ENCODE peak calls at places on chromosome 17, in five cellular contexts. G, P, K, X and C are unnamed samples. For H3K36me3 and H3K4me1, the result is how much of the 10 kb centered on the place peaks cover.

GRCh38 chr17:6497496-6498221 is 53.4 kb downstream of the PIMREG start:
- DNase-seq in P (no peak), G (no peak), K (no peak), X (no peak), C (no peak)

GRCh38 chr17:42458497-42459255 is at the start of gene ATP6V0A1:
- DNase-seq in X (peak), P (peak), K (peak), G (peak), C (peak)

GRCh38 chr17:348692-349425 is 3.7 kb downstream of the RPH3AL start:
- DNase-seq in K (no peak), G (peak), P (peak), X (no peak), C (no peak)

GRCh38 chr17:79948918-79949645 is 86.6 kb downstream of the TBC1D16 start:
- DNase-seq in P (no peak), K (no peak), G (no peak), X (no peak), C (no peak)

GRCh38 chr17:55420776-55421178 is 858 bp downstream of the MMD start:
- DNase-seq in X (peak), K (peak), G (peak), P (peak), C (peak)

GRCh38 chr17:7930841-7931631 is 710 bp downstream of the TRAPPC1 start:
- DNase-seq in K (no peak), X (no peak), G (no peak), P (no peak), C (no peak)

GRCh38 chr17:4204676-4205075 is 59.1 kb downstream of the ANKFY1 start:
- DNase-seq in P (peak), K (no peak), X (peak), G (peak), C (no peak)

GRCh38 chr17:63519116-63519881 is 3.9 kb upstream of the KCNH6 start:
- DNase-seq in P (no peak), X (no peak), K (no peak), G (no peak), C (no peak)

GRCh38 chr17:35052780-35053179 is 10.7 kb downstream of the RFFL start:
- DNase-seq in X (no peak), P (no peak), K (no peak), G (no peak), C (no peak)

GRCh38 chr17:77140878-77141767 is at the start of gene SEC14L1:
- DNase-seq in X (no peak), K (peak), G (peak), P (peak), C (peak)

GRCh38 chr17:29078183-29079045 is 35.5 kb downstream of the PIPOX start:
- DNase-seq in P (no peak), X (no peak), K (peak), G (no peak), C (no peak)

GRCh38 chr17:48626470-48627241 is 498 bp upstream of the HOXB9 start:
- DNase-seq in P (no peak), G (no peak), X (no peak), K (no peak), C (no peak)

GRCh38 chr17:73536700-73537680 is 107.3 kb downstream of the SDK2 start:
- DNase-seq in P (no peak), X (no peak), K (no peak), G (no peak), C (no peak)

GRCh38 chr17:40485851-40486512 is 15.4 kb downstream of the TNS4 start:
- DNase-seq in K (peak), P (no peak), X (peak), G (no peak), C (no peak)

GRCh38 chr17:34619687-34620217 is 40.4 kb downstream of the TMEM132E start:
- DNase-seq in P (no peak), K (no peak), G (no peak), X (no peak), C (no peak)

GRCh38 chr17:27653572-27653971 is 22.6 kb downstream of the LGALS9 start:
- DNase-seq in X (no peak), P (no peak), G (no peak), K (no peak), C (no peak)

GRCh38 chr17:73552300-73553088 is 91.8 kb downstream of the SDK2 start:
- DNase-seq in P (no peak), X (no peak), K (no peak), G (peak), C (no peak)

GRCh38 chr17:16906670-16907069 is 65.2 kb downstream of the TNFRSF13B start:
- DNase-seq in K (no peak), G (no peak), X (no peak), P (no peak), C (no peak)

GRCh38 chr17:18962494-18962815 is 10.5 kb downstream of the SLC5A10 start:
- DNase-seq in X (no peak), P (no peak), K (no peak), G (no peak), C (no peak)

GRCh38 chr17:79630821-79631639 is 20.2 kb upstream of the RBFOX3 start:
- DNase-seq in G (no peak), P (no peak), K (no peak), X (no peak), C (no peak)

GRCh38 chr17:29043539-29044165 is 711 bp downstream of the PIPOX start:
- DNase-seq in P (no peak), G (no peak), K (peak), X (no peak), C (no peak)

GRCh38 chr17:34624767-34625389 is 45.5 kb downstream of the TMEM132E start:
- DNase-seq in P (no peak), K (no peak), X (no peak), G (no peak), C (no peak)

GRCh38 chr17:63222655-63223054 is 223.5 kb downstream of the CYB561 start:
- DNase-seq in G (no peak), P (no peak), X (peak), K (peak), C (no peak)

GRCh38 chr17:45743626-45744326 is 40.3 kb upstream of the CRHR1 start:
- DNase-seq in K (no peak), G (peak), X (no peak), P (no peak), C (no peak)
- H3K36me3 ChIP-seq in K (under half), G (under half), X (under half), P (under half), C (under half)

GRCh38 chr17:57365420-57365819 is 109.1 kb downstream of the MSI2 start:
- DNase-seq in K (no peak), X (no peak), P (no peak), G (no peak), C (no peak)
- H3K4me1 ChIP-seq in K (under half), X (under half), P (under half), G (under half), C (under half)

GRCh38 chr17:82156284-82156925 is 56.2 kb downstream of the CCDC57 start:
- DNase-seq in X (no peak), K (no peak), P (no peak), G (no peak), C (no peak)

GRCh38 chr17:82157046-82158035 is 55.3 kb downstream of the CCDC57 start:
- DNase-seq in X (no peak), G (no peak), P (no peak), K (no peak), C (no peak)

GRCh38 chr17:82161216-82161615 is 51.4 kb downstream of the CCDC57 start:
- DNase-seq in G (no peak), K (no peak), P (no peak), X (no peak), C (no peak)

GRCh38 chr17:82158825-82159224 is 53.8 kb downstream of the CCDC57 start:
- DNase-seq in K (no peak), P (no peak), X (no peak), G (no peak), C (no peak)

GRCh38 chr17:82160081-82160480 is 52.6 kb downstream of the CCDC57 start:
- DNase-seq in P (no peak), G (no peak), X (no peak), K (no peak), C (no peak)
- H3K36me3 ChIP-seq in P (under half), G (under half), X (under half), K (under half), C (under half)

GRCh38 chr17:65914784-65915342 is 277.1 kb downstream of the CEP112 start:
- DNase-seq in K (no peak), P (no peak), G (no peak), X (no peak), C (peak)
- H3K4me1 ChIP-seq in K (under half), P (under half), G (under half), X (under half), C (under half)

DNA sequence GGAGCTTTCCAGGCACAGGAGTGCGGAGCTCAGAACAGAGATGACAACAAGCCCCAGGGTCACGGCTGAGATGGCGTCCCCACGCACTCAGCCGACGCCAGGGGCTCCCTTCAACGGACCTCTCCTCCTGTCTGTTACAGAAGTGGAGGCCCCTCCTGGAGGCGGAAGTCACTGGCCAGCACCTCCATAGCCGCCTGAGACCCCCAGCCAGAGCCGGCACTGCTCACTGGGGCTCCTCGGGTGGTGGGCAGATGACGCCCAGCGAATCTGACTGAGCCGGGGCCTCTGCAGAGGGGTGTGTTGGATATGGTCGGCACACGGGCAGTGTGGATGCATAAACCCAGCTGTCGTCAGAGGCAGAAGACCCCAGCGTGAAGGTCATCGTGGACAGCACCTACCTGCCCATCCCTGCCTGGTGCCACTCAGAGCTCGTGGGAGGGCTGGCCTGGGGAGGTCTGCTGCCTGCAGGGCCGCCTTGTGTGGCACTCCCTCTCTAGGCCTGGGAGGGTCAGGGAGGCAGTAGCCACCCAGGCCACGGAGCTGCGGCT is 20.0 kb downstream of the NDUFAF8 start:
- DNase-seq in P (no peak), G (no peak), K (no peak), X (no peak), C (no peak)
- H3K36me3 ChIP-seq in P (under half), G (under half), K (half or more), X (under half), C (half or more)

GRCh38 chr17:2093349-2093748 is 38.4 kb downstream of the HIC1 start:
- DNase-seq in P (peak), K (no peak), G (peak), X (no peak), C (no peak)

GRCh38 chr17:2089021-2089422 is 34.1 kb downstream of the HIC1 start:
- DNase-seq in K (peak), G (no peak), X (peak), P (no peak), C (no peak)

GRCh38 chr17:2092253-2092652 is 37.4 kb downstream of the HIC1 start:
- DNase-seq in P (no peak), K (no peak), X (no peak), G (no peak), C (no peak)

GRCh38 chr17:2090210-2090641 is 35.3 kb downstream of the HIC1 start:
- DNase-seq in G (no peak), X (no peak), P (no peak), K (no peak), C (no peak)

DNA sequence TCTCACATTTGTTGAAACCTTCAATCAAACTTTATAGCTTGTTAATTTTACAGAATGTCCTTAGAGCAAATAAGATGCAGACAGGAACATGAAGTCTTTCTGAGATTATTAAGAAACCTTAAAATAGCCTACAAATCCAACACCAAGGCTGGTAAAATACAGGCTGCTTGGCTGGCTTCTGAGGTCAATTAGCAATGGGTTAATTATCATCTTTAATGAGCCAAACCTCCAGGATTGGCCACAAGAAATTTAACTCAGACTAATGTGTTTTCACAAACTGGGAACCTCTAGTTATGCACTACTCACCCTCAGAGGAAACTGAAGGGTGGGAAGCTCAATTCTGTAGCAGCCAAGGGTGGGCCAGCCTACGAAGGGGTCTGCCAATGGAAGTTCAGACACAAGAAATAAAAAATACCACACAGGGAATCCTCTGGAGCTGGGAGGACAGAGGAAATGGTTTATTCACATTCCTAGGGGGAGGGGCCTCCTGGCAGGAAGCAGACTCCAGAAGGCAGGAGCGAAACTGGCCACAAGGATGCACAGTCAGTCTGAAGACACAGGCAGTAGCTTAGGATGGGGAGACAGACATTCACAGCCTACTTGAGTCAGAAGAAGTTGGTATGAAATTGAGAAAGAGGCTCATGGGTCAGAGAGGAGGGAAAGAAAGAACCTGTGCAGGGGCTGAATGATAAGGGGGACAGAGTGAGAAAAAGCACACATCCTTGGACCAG is 36.1 kb downstream of the HIC1 start:
- DNase-seq in K (peak), X (peak), G (no peak), P (peak), C (no peak)
- H3K4me1 ChIP-seq in K (under half), X (under half), G (under half), P (under half), C (under half)

GRCh38 chr17:45718791-45719190 is 65.3 kb upstream of the CRHR1 start:
- DNase-seq in P (no peak), G (no peak), X (no peak), K (no peak), C (no peak)
- H3K36me3 ChIP-seq in P (under half), G (under half), X (under half), K (under half), C (under half)

DNA sequence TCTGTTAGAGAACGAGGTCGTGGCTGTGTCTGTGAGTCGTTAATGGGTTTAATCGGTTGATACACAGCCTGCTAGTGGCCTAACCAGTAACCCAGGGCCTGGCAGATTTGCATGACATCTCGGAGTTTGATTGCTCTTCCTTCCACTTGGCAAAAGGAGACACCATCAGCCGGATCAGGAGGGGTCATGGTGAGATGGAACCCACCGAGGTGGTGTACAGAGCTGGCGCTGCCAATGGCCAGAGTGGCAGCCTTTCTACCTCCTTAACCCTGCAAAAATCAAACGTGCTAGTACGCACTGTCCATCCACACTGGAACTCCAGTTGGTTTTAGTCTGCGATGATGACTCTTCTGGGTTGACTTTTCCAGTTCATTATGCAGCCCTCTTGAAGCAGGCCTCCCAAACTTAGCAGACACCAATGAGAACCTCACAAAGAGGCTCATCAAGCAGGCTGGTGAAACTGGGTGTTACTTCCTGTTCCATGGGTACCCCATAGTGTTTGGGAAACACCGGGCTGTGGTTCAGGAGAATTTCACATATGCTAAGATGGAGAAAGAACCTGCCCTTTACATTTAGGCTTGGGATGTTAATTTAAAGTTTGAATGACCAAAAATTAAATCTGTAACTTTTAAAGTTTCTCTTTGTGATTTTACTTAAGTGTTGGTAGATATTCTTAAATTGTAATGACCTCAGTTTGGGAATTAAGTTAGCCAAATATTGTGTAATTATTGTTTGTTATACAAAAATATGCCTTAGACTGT is 4.2 kb downstream of the HS3ST3B1 start:
- DNase-seq in X (peak), G (no peak), K (no peak), P (no peak), C (no peak)
- H3K4me1 ChIP-seq in X (under half), G (under half), K (under half), P (half or more), C (half or more)

GRCh38 chr17:68535903-68536302 is 23.7 kb downstream of the PRKAR1A start:
- DNase-seq in K (no peak), G (no peak), P (no peak), X (no peak), C (no peak)

GRCh38 chr17:68540981-68541380 is 28.8 kb downstream of the PRKAR1A start:
- DNase-seq in K (no peak), P (no peak), G (no peak), X (no peak), C (no peak)

GRCh38 chr17:68541816-68542215 is 29.6 kb downstream of the PRKAR1A start:
- DNase-seq in X (no peak), K (no peak), P (no peak), G (no peak), C (no peak)

GRCh38 chr17:68542698-68543463 is 30.7 kb downstream of the PRKAR1A start:
- DNase-seq in K (no peak), X (no peak), G (peak), P (no peak), C (no peak)

DNA sequence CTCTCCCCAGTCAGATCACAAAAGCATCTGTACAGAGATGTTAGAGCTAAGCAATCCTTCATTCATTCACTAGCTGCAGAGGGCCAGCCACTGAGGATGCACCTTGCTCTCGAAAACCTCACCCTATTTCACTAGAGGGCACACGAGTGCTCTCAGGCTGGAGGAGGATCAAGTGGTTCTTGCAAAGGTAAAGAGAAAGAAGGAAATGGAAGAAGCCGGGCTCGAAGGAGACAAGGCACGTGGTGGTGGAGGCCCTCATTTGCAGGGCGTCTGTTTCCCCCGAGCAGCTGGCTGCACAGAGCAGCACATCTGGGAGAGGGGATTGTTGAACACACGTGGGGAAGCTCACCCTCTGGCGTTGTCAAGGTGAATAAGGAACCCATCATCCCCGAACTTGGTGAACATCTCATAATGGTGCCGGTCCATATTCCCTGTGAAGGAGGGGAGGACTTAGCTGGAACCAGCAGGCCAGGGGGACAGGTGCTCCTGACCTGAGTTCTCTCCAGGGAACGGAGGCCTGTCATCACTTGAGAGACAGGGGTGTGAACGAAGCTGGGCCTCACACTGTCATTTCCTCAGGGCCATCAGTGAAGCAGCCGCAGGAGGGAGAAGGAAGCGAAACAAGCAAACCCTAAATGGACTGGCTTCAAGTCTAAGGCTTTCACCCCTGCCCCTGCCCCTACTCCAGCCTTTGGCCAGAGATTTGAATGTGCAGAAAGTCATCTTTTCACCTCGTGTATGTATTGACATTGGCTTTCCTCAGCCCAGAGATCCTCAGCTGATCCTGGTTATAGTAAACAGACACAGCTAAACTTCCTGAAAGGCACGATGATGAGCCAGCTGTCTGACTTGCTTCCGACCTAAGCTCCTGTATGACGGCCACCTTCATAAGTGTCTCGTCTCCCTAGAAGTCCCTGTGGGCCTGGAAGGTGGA is 27.6 kb downstream of the PRKAR1A start:
- DNase-seq in X (peak), K (no peak), G (peak), P (no peak), C (peak)
- H3K36me3 ChIP-seq in X (under half), K (half or more), G (under half), P (under half), C (under half)